ENCODE peak calls at places on chromosomes 1 and 21, in ten cellular contexts. Q, X, H, C, T, B, N, P, R and W are unnamed samples.
A peak's percentile ranks its signal among the peaks of the same experiment; 100 is the strongest.

GRCh38 chr1:27416387-27417111 is 24.1 kb downstream of the GPR3 start:
- DNase-seq in Q (peak; percentile 70), X (peak; percentile 88), H (no peak), C (no peak), T (no peak), B (no peak), N (no peak), P (peak; percentile 45), R (peak; percentile 49), W (no peak)

GRCh38 chr1:73644198-73644597 is 553.8 kb downstream of the LRRIQ3 start:
- DNase-seq in Q (no peak), X (no peak), H (no peak), C (no peak), T (no peak), B (no peak), N (no peak), P (no peak), R (no peak), W (no peak)

GRCh38 chr1:33178836-33179439 is 2.9 kb downstream of the TRIM62 start:
- DNase-seq in Q (no peak), X (no peak), H (no peak), C (no peak), T (no peak), B (no peak), N (no peak), P (no peak), R (no peak), W (no peak)

GRCh38 chr1:72051538-72051937 is 230.8 kb downstream of the NEGR1 start:
- DNase-seq in Q (no peak), X (no peak), H (no peak), C (no peak), T (no peak), B (no peak), N (no peak), P (no peak), R (no peak), W (no peak)

GRCh38 chr1:80448081-80448480 is 1352.7 kb upstream of the ADGRL2 start:
- DNase-seq in Q (no peak), X (no peak), H (no peak), C (no peak), T (no peak), B (no peak), N (no peak), P (no peak), R (no peak), W (no peak)

GRCh38 chr21:35062016-35062415 is 12.9 kb upstream of the RUNX1 start:
- DNase-seq in Q (no peak), X (no peak), H (no peak), C (no peak), T (peak; percentile 55), B (no peak), N (no peak), P (no peak), R (no peak), W (no peak)

GRCh38 chr1:155323729-155324040 is 3.0 kb downstream of the RUSC1 start:
- DNase-seq in Q (no peak), X (peak; percentile 91), H (peak; percentile 74), C (peak; percentile 92), T (peak; percentile 97), B (peak; percentile 96), N (peak; percentile 93), P (peak; percentile 80), R (peak; percentile 95), W (peak; percentile 79)

GRCh38 chr1:27427329-27427728 is 34.9 kb downstream of the GPR3 start:
- DNase-seq in Q (no peak), X (no peak), H (no peak), C (no peak), T (no peak), B (no peak), N (no peak), P (no peak), R (no peak), W (no peak)

GRCh38 chr1:212354464-212354863 is 60.2 kb downstream of the PACC1 start:
- DNase-seq in Q (no peak), X (no peak), H (no peak), C (no peak), T (no peak), B (no peak), N (no peak), P (no peak), R (no peak), W (no peak)

GRCh38 chr21:41966872-41967621 is 13.2 kb upstream of the C2CD2 start:
- DNase-seq in Q (no peak), X (no peak), H (no peak), C (no peak), T (peak; percentile 86), B (no peak), N (peak; percentile 37), P (no peak), R (no peak), W (peak; percentile 22)

DNA sequence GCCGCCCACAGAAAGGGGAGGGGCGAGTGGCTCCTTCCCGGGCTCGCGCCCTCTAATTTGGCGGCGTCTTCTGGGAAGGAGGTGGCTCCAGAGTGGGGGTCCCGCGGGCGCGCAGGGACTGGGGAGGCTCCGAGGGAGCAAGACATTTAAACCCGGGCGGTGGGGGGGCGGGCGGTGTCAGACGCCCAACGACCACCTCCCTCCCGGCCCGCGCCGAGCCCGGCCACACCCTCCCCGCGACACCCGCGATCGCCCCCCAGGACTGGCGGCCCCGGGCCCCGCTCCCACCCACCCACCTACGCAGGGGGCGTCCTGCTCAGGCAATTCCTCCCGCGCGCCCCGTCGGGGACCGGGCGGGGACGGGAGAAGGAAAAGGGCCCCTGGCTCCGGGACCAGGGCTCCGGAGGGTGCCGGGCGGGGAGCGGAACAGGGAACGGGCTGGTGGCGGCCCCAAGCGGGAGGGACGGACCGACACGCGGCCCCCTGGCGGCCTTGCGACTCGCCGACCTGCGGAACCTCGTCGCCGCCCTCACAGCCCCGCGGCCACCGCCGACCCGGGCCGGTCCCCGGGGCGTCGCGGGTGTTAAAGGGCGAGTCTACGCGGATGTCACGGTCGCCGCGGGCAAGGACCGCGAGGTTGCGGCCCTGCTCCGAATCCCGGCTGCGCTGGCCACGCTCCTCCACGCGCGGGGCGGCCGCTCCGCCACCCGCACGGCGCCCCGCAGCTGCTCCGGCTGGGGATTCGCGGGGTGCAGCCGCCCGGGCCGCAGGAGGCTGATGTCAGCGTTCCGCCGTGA is 94.0 kb upstream of the FMN2 start:
- DNase-seq in Q (no peak), X (peak; percentile 83), H (no peak), C (no peak), T (peak; percentile 85), B (no peak), N (peak; percentile 76), P (peak; percentile 89), R (no peak), W (no peak)
- TF ChIP-seq CTCF in Q (no peak), X (peak; percentile 35), H (peak; percentile 27), C (no peak), T (peak; percentile 14), B (no peak), N (no peak), P (peak; percentile 47), R (no peak), W (no peak)

DNA sequence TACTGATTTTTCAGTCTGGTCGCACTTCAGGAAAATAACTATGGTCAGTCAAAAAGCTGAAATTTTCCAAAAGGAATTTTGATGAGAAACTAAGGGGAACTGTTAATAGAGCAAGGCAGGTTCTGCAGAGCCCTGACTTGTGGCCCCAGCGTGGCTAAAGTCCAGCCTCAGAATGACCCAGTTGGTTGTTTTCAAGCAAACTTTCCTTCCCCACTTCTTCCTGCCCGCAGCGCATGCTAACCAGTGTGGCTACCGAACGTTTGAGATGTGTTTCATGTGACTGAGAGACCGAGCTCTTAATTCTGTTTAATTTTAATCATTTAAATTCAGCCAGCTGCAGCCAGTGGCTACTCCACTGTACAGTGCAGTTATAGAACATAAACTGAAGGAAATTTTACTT is 6.2 kb upstream of the IL10RB start:
- DNase-seq in Q (no peak), X (no peak), H (no peak), C (no peak), T (no peak), B (no peak), N (no peak), P (no peak), R (peak; percentile 24), W (no peak)
- H3K36me3 ChIP-seq in Q (peaks cover 39% of the 10 kb centered on the region), X (no peaks in the 10 kb centered on the region), H (no peaks in the 10 kb centered on the region), C (peaks cover 57% of the 10 kb centered on the region), T (peaks cover 16% of the 10 kb centered on the region), B (peaks cover 47% of the 10 kb centered on the region), N (peaks cover 9% of the 10 kb centered on the region), P (peaks cover 23% of the 10 kb centered on the region), R (no peaks in the 10 kb centered on the region), W (no peaks in the 10 kb centered on the region)

GRCh38 chr1:242430956-242431355 is 93.5 kb downstream of the PLD5 start:
- DNase-seq in Q (no peak), X (no peak), H (no peak), C (no peak), T (no peak), B (no peak), N (no peak), P (no peak), R (no peak), W (no peak)
- TF ChIP-seq POLR2AphosphoS5 in Q (no peak), X (no peak), H (no peak), C (no peak), T (no peak), B (no peak), N (no peak), P (no peak), R (no peak), W (no peak)

GRCh38 chr1:151512801-151513625 is 1.8 kb downstream of the CGN start:
- DNase-seq in Q (no peak), X (peak; percentile 87), H (no peak), C (peak; percentile 90), T (no peak), B (peak; percentile 34), N (peak; percentile 78), P (no peak), R (peak; percentile 86), W (peak; percentile 86)

GRCh38 chr1:151510614-151510956 is 602 bp upstream of the CGN start:
- DNase-seq in Q (no peak), X (no peak), H (no peak), C (no peak), T (no peak), B (no peak), N (no peak), P (no peak), R (no peak), W (no peak)

GRCh38 chr1:151510957-151511635 is at the start of gene CGN:
- DNase-seq in Q (no peak), X (peak; percentile 98), H (no peak), C (peak; percentile 93), T (peak; percentile 93), B (peak; percentile 92), N (peak; percentile 93), P (peak; percentile 99), R (peak; percentile 93), W (peak; percentile 87)

GRCh38 chr1:151512326-151512725 is 1.1 kb downstream of the CGN start:
- DNase-seq in Q (no peak), X (no peak), H (no peak), C (no peak), T (no peak), B (peak; percentile 9), N (no peak), P (no peak), R (no peak), W (no peak)

DNA sequence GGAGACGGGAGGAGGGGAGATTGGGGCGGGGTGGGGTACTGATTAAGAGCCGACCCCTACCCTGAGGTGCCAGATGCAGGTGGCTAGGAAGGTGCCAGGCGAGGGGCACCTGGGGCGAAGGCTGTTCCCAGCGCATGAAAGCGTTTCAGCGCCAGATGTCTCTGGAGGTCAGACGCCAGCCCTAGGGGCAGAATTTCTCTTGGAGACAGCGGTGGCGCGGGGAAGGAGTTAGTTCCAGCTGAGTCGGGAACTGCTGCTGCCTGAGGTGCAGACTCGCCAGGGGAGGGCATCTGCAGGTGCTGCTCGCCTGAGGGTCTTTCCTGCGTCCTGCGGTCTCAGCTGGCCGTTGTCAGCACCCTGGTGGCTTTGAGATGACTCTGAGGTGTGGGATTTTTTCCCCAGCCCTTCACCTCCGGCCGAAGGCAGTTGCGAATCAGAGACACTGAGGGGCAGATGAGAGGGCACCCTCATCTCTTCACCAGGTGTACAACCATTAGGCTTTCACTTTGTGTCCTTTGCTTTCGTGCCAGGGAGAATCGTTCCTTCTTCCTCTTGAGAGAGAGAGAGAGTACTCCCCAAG is 539 bp downstream of the CGN start:
- DNase-seq in Q (no peak), X (peak; percentile 74), H (no peak), C (peak; percentile 65), T (no peak), B (peak; percentile 72), N (peak; percentile 63), P (peak; percentile 63), R (peak; percentile 66), W (peak; percentile 53)
- TF ChIP-seq CTCF in Q (no peak), X (no peak), H (no peak), C (no peak), T (peak; percentile 5), B (no peak), N (no peak), P (peak; percentile 17), R (no peak), W (no peak)